ENCODE peak calls at places on chromosomes 6 and 20, in ten cellular contexts. R is WTC11; E is heart left ventricle; K is SHP77; V is activated T-cell treated with anti-CD3 and anti-CD28 coated beads for 4 hours; N is mammary epithelial cell; W is fibroblast of the aortic adventitia; P is omental fat pad; I is CD8-positive, alpha-beta memory T cell; D is lung. U is an unnamed sample.

GRCh38 chr6:155093430-155093829 is 98.3 kb downstream of the TIAM2 start:
- DNase-seq in R (no peak), E (no peak), K (no peak), V (no peak), N (no peak), W (no peak), P (no peak), I (peak), D (no peak), U (no peak)

GRCh38 chr20:37228656-37229055 is 33.0 kb downstream of the GHRH start:
- DNase-seq in R (no peak), E (peak), K (no peak), V (no peak), N (no peak), W (no peak), P (no peak), I (no peak), D (no peak), U (peak)

GRCh38 chr20:3680701-3681351 is 984 bp downstream of the ADAM33 start:
- DNase-seq in R (no peak), E (no peak), K (no peak), V (no peak), N (no peak), W (peak), P (no peak), I (no peak), D (no peak), U (no peak)

GRCh38 chr6:43076093-43076927 is at the start of gene PTK7:
- DNase-seq in R (peak), E (peak), K (peak), V (no peak), N (peak), W (peak), P (no peak), I (no peak), D (peak), U (peak)

GRCh38 chr20:46820682-46821081 is 74.0 kb upstream of the EYA2 start:
- DNase-seq in R (peak), E (no peak), K (no peak), V (no peak), N (peak), W (no peak), P (no peak), I (no peak), D (no peak), U (no peak)

GRCh38 chr6:42142118-42142835 is at the start of gene C6orf132:
- DNase-seq in R (peak), E (no peak), K (no peak), V (no peak), N (peak), W (no peak), P (no peak), I (no peak), D (peak), U (peak)

GRCh38 chr20:4710106-4710475 is 11.6 kb upstream of the PRND start:
- DNase-seq in R (no peak), E (no peak), K (no peak), V (no peak), N (no peak), W (no peak), P (no peak), I (no peak), D (no peak), U (no peak)

GRCh38 chr6:133092771-133093170 is 148.4 kb upstream of the EYA4 start:
- DNase-seq in R (no peak), E (no peak), K (no peak), V (no peak), N (no peak), W (no peak), P (no peak), I (no peak), D (no peak), U (no peak)

GRCh38 chr20:48879609-48880008 is 41.9 kb upstream of the ARFGEF2 start:
- DNase-seq in R (no peak), E (no peak), K (no peak), V (no peak), N (no peak), W (peak), P (no peak), I (no peak), D (no peak), U (peak)

GRCh38 chr6:138652824-138653223 is 120.7 kb upstream of the CCDC28A start:
- DNase-seq in R (no peak), E (no peak), K (no peak), V (no peak), N (no peak), W (no peak), P (no peak), I (no peak), D (no peak), U (no peak)

GRCh38 chr6:136012948-136013347 is 161.4 kb downstream of the PDE7B start:
- DNase-seq in R (no peak), E (no peak), K (no peak), V (no peak), N (no peak), W (peak), P (no peak), I (no peak), D (no peak), U (no peak)

GRCh38 chr20:63830821-63831593 is at the start of gene ZBTB46:
- DNase-seq in R (peak), E (peak), K (peak), V (no peak), N (no peak), W (no peak), P (no peak), I (no peak), D (no peak), U (peak)

GRCh38 chr6:31652925-31653724 is 664 bp upstream of the BAG6 start:
- DNase-seq in R (peak), E (peak), K (peak), V (peak), N (no peak), W (no peak), P (peak), I (peak), D (peak), U (peak)

GRCh38 chr20:51380401-51381385 is 161.8 kb downstream of the NFATC2 start:
- DNase-seq in R (no peak), E (no peak), K (no peak), V (no peak), N (no peak), W (no peak), P (no peak), I (no peak), D (no peak), U (no peak)

GRCh38 chr6:5522147-5522546 is 260.8 kb downstream of the FARS2 start:
- DNase-seq in R (no peak), E (no peak), K (no peak), V (no peak), N (no peak), W (no peak), P (no peak), I (no peak), D (no peak), U (no peak)

U was measured in left ventricle myocardium superior.